ENCODE peak calls at places on chromosomes 7 and 10, in five cellular contexts. K is kidney epithelial cell, Z is K562, B is lower lobe of right lung, A is heart left ventricle. J is an unnamed sample.

GRCh38 chr7:107559864-107560263 is 3.9 kb downstream of the COG5 start:
- DNase-seq in K (no peak), Z (no peak), B (no peak), A (no peak), J (no peak)

GRCh38 chr7:68629-69028 is 123.7 kb upstream of the FAM20C start:
- DNase-seq in K (no peak), Z (peak), B (peak), A (peak), J (no peak)

GRCh38 chr7:128783143-128783799 is 7.7 kb upstream of the OPN1SW start:
- DNase-seq in K (no peak), Z (peak), B (no peak), A (peak), J (no peak)

GRCh38 chr7:128174391-128174790 is 66.7 kb upstream of the LEP start:
- DNase-seq in K (no peak), Z (no peak), B (no peak), A (no peak), J (no peak)

GRCh38 chr7:99365318-99366141 is 9.0 kb upstream of the ARPC1B start:
- DNase-seq in K (no peak), Z (peak), B (peak), A (no peak), J (no peak)

GRCh38 chr10:21519981-21520436 is 5.5 kb downstream of the SKIDA1 start:
- DNase-seq in K (no peak), Z (no peak), B (no peak), A (no peak), J (no peak)

GRCh38 chr10:46549171-46550075 is 7.0 kb downstream of the GPRIN2 start:
- DNase-seq in K (no peak), Z (no peak), B (peak), A (peak), J (no peak)

GRCh38 chr7:7432979-7433378 is 102.7 kb downstream of the COL28A1 start:
- DNase-seq in K (no peak), Z (no peak), B (no peak), A (no peak), J (no peak)

GRCh38 chr7:42639930-42640329 is 271.9 kb downstream of the C7orf25 start:
- DNase-seq in K (no peak), Z (no peak), B (no peak), A (no peak), J (no peak)
- TF ChIP-seq CTCF in K (no peak), Z (no peak), B (no peak), A (no peak), J (peak)

GRCh38 chr7:18400281-18400680 is 95.3 kb upstream of the HDAC9 start:
- DNase-seq in K (no peak), Z (no peak), B (no peak), A (no peak), J (no peak)

GRCh38 chr7:18393465-18394118 is 102.0 kb upstream of the HDAC9 start:
- DNase-seq in K (no peak), Z (no peak), B (no peak), A (no peak), J (no peak)

GRCh38 chr7:18399624-18400235 is 95.8 kb upstream of the HDAC9 start:
- DNase-seq in K (no peak), Z (no peak), B (no peak), A (no peak), J (no peak)

GRCh38 chr7:18395868-18396267 is 99.7 kb upstream of the HDAC9 start:
- DNase-seq in K (no peak), Z (no peak), B (no peak), A (no peak), J (no peak)

GRCh38 chr7:18396953-18397352 is 98.6 kb upstream of the HDAC9 start:
- DNase-seq in K (no peak), Z (no peak), B (no peak), A (no peak), J (no peak)
- H3K4me3 ChIP-seq in K (no peak), Z (no peak), B (no peak), A (no peak), J (no peak)

DNA sequence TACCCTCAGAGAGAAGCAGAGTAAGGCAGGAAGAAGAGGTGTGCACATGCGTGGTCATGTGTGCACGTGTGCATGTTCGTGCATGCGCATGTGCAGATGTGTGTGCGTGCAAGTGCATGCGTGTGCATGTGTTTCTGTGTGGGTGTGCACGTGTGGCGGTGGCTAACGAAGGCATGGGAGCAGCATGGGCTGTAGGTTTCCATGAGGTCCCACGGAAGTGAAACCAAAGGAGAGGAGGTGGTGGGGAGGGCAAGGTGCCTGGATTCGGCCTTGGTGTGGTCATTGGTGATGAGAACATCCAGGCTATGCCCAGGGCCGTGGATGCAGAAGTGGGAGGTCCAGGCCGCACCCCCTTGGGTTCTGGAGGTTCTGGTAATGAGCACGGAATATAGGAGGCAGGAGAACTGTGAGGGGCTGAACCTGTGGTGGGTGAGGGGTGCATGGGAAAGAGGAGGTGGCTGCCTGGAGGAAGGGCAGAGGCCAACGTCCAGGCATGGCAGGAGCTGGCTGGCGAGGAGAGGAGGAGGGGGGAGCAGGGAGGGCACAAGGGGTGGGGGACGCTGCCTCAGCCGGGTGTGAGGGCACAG is 2.4 kb upstream of the INPP5A start:
- DNase-seq in K (no peak), Z (no peak), B (peak), A (peak), J (no peak)
- TF ChIP-seq CTCF in K (no peak), Z (no peak), B (no peak), A (no peak), J (no peak)

GRCh38 chr10:96513686-96514551 is at the start of gene TLL2:
- DNase-seq in K (peak), Z (peak), B (peak), A (peak), J (peak)

GRCh38 chr10:96509017-96509641 is 4.6 kb downstream of the TLL2 start:
- DNase-seq in K (peak), Z (no peak), B (no peak), A (no peak), J (no peak)

GRCh38 chr10:96512997-96513685 is 585 bp downstream of the TLL2 start:
- DNase-seq in K (no peak), Z (no peak), B (no peak), A (peak), J (no peak)

GRCh38 chr10:96511044-96511945 is 2.4 kb downstream of the TLL2 start:
- DNase-seq in K (no peak), Z (peak), B (no peak), A (no peak), J (no peak)

DNA sequence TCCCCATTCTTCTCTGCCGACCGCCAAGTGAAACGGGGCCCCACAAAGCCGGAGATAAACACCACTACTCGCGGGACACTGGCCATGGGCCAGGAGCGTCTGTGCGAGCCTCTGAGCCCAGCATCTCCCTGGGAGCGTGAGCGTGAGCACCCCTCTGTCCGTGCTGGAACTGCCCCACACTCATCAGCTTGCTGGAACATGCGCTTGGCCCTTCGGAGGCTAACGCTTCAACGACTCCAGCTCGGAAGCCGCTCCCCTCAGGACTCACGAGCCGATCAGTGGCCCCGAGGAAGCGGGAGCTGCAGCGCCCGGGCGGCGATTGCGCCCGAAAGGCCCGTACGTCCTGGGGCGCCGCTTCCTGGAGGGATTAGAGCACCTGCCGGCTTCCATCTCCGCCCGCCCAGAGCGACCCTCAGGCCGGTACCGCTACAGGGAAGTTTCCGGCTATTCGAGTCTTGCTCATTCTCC is 1.2 kb downstream of the TLL2 start:
- DNase-seq in K (no peak), Z (no peak), B (no peak), A (peak), J (no peak)
- H3K4me3 ChIP-seq in K (peak), Z (no peak), B (peak), A (peak), J (peak)

GRCh38 chr7:158395349-158395748 is 192.3 kb downstream of the PTPRN2 start:
- DNase-seq in K (no peak), Z (no peak), B (peak), A (no peak), J (no peak)

GRCh38 chr7:158395780-158396214 is 191.8 kb downstream of the PTPRN2 start:
- DNase-seq in K (no peak), Z (no peak), B (peak), A (no peak), J (no peak)

GRCh38 chr7:158393926-158394625 is 193.5 kb downstream of the PTPRN2 start:
- DNase-seq in K (no peak), Z (no peak), B (peak), A (no peak), J (no peak)

GRCh38 chr7:158396301-158396905 is 191.2 kb downstream of the PTPRN2 start:
- DNase-seq in K (no peak), Z (no peak), B (peak), A (no peak), J (no peak)

GRCh38 chr7:158394936-158395335 is 192.7 kb downstream of the PTPRN2 start:
- DNase-seq in K (no peak), Z (peak), B (peak), A (no peak), J (no peak)
- TF ChIP-seq CTCF in K (peak), Z (peak), B (peak), A (peak), J (peak)

GRCh38 chr10:73650537-73651331 is 5.1 kb downstream of the SYNPO2L start:
- DNase-seq in K (no peak), Z (no peak), B (no peak), A (peak), J (no peak)
- H3K4me3 ChIP-seq in K (no peak), Z (no peak), B (no peak), A (peak), J (no peak)

GRCh38 chr10:82796510-82796909 is 921.5 kb downstream of the NRG3 start:
- DNase-seq in K (no peak), Z (no peak), B (no peak), A (no peak), J (peak)
- TF ChIP-seq CTCF in K (peak), Z (no peak), B (peak), A (peak), J (peak)

DNA sequence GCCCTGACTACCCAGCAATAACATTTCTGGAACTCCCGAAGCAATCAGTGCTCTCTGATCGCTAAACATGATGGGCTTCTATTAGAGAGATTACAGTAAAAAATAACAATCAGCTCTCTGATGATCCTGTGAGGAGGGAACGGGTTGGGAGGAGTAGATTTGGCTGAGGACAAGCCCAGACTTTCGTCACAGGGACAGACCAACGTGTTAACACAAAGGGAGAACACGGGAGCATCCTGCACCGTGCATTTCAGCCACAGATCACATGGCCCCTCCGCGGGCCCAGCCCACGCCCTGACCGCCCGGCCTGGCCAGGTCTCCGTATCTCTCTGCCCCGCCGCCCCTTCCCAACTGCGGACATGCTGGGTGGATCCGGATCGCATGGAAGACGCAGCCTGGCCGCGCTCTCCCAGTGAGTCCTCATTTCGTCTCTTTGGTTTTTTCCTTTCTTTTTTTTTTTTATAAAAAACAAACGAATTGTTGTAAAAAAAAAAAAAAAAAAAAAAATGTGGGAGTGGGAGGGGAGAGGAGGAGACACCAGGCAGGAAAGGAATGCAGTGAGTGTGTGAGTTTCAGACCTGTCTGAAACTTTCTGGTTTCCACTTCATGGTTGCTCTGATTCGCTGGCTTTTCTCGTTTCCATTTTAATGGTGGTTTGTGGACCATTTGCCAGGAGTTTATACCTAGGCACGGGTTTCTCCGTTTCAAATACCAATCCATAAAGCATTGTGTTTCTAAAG is 94.9 kb upstream of the AGBL3 start:
- DNase-seq in K (peak), Z (no peak), B (peak), A (peak), J (peak)
- H3K4me3 ChIP-seq in K (peak), Z (no peak), B (peak), A (peak), J (peak)

DNA sequence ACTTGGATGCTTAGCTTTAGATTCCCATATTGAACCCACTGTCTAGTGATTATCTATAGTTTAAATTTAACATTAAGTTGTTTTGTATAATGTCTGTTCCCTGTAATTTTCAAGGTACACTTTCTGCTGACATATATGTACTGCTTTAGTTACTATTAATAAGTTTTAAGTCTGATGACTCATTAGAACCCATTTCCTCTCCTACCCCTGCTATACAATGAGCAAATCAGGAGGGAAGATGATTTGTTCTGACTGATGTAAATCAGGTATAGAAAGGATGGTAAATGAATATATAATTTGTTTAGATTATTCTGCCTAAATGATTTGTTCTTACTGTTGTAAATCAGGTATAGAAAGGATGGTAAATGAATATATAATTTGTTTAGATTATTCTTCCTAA is 691.8 kb downstream of the NXPH1 start:
- DNase-seq in K (no peak), Z (no peak), B (no peak), A (no peak), J (no peak)
- TF ChIP-seq CTCF in K (no peak), Z (no peak), B (no peak), A (no peak), J (no peak)

GRCh38 chr10:129059977-129060376 is 407.1 kb upstream of the MGMT start:
- DNase-seq in K (no peak), Z (no peak), B (no peak), A (no peak), J (no peak)

GRCh38 chr10:129058664-129059155 is 408.3 kb upstream of the MGMT start:
- DNase-seq in K (no peak), Z (no peak), B (no peak), A (no peak), J (no peak)

GRCh38 chr10:129056734-129057689 is 410.0 kb upstream of the MGMT start:
- DNase-seq in K (no peak), Z (no peak), B (no peak), A (no peak), J (no peak)

GRCh38 chr10:129055966-129056365 is 411.1 kb upstream of the MGMT start:
- DNase-seq in K (no peak), Z (no peak), B (no peak), A (no peak), J (no peak)

DNA sequence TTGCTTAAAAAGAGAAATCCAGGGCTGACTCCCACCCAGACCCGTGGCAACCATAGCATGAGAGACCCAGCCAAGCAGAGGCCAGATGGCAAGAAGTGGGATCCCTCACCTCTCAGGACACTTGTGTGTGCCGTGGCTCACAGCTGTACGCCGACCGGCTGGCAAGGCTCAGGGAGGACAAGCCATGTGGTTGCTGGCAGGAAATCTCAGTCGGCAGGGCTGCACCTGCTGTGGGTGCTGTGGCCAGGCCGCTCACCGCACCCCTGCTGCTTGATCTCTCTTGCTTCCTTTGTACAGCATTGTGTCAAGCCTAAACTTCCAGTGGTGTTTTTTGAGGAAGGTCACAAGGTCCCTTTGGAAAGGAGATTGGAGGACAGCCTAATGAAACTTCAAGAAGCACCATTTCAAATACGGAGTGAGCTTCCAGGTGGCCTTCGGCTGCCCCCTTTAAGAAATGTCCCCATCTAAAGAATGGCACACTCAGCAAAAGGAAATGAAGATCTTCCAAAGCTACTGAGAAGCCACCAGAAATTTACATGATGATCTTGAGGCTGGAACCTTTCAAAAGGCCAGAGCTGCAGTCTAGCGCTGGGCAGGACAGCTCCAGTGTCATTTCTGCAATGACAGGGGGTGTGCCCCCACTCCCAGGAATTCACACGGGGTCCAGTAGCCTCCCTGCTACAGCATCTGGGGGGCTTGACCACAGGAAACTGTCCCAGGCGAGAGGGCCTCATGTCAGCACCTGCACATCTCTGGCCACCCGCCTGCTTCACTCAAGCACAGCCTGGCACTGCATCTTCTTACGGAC is 409.0 kb upstream of the MGMT start:
- DNase-seq in K (no peak), Z (no peak), B (no peak), A (no peak), J (no peak)
- H3K4me3 ChIP-seq in K (no peak), Z (no peak), B (no peak), A (no peak), J (no peak)